ENCODE peak calls at places on chromosomes 11 and 22, in four cellular contexts. W, J, L and S are unnamed samples.

GRCh38 chr22:39658367-39658766 is 87.8 kb downstream of the CACNA1I start:
- DNase-seq in J (no peak), W (no peak), L (no peak), S (no peak)

GRCh38 chr11:126137146-126137545 is 74.3 kb downstream of the RPUSD4 start:
- DNase-seq in L (no peak), J (no peak), W (no peak), S (no peak)

GRCh38 chr22:35400335-35400680 is 368 bp downstream of the MCM5 start:
- DNase-seq in J (no peak), L (peak), W (no peak), S (no peak)

GRCh38 chr11:120835601-120836228 is 188.2 kb upstream of the TBCEL start:
- DNase-seq in J (no peak), W (no peak), L (no peak), S (no peak)

GRCh38 chr11:33844236-33844635 is 47.6 kb downstream of the LMO2 start:
- DNase-seq in L (no peak), J (no peak), W (no peak), S (no peak)

GRCh38 chr11:12421386-12421785 is 44.0 kb downstream of the PARVA start:
- DNase-seq in J (no peak), L (no peak), W (no peak), S (no peak)

GRCh38 chr22:39278040-39278439 is 33.3 kb upstream of the PDGFB start:
- DNase-seq in W (no peak), J (no peak), L (no peak), S (peak)

GRCh38 chr22:29744902-29745301 is 21.9 kb downstream of the ZMAT5 start:
- DNase-seq in W (no peak), L (no peak), J (no peak), S (peak)

GRCh38 chr11:1873048-1873812 is 18.5 kb downstream of the PRR33 start:
- DNase-seq in L (peak), W (no peak), J (no peak), S (no peak)

GRCh38 chr11:109853156-109853776 is 239.9 kb upstream of the ZC3H12C start:
- DNase-seq in J (no peak), L (no peak), W (peak), S (no peak)

GRCh38 chr22:23267225-23268043 is 87.1 kb downstream of the BCR start:
- DNase-seq in J (no peak), W (no peak), L (no peak), S (no peak)

GRCh38 chr11:43150697-43151096 is 161.1 kb upstream of the API5 start:
- DNase-seq in L (no peak), J (no peak), W (no peak), S (no peak)

GRCh38 chr11:128399186-128399585 is 188.2 kb downstream of the ETS1 start:
- DNase-seq in W (no peak), J (no peak), L (no peak), S (peak)

GRCh38 chr11:62444271-62444833 is 25.5 kb downstream of the SCGB1A1 start:
- DNase-seq in W (no peak), J (no peak), L (peak), S (peak)

GRCh38 chr11:117934526-117935307 is 5.5 kb upstream of the TMPRSS13 start:
- DNase-seq in L (no peak), W (no peak), J (no peak), S (no peak)

GRCh38 chr11:35302388-35302787 is 117.0 kb downstream of the SLC1A2 start:
- DNase-seq in W (no peak), L (no peak), J (no peak), S (no peak)

GRCh38 chr11:18203723-18204122 is 31.1 kb downstream of the MRGPRX4 start:
- DNase-seq in L (no peak), J (no peak), W (peak), S (no peak)

GRCh38 chr11:104823638-104824037 is 74.6 kb downstream of the CASP12 start:
- DNase-seq in L (no peak), J (no peak), W (no peak), S (no peak)

GRCh38 chr11:86519064-86519911 is 144.6 kb downstream of the CCDC81 start:
- DNase-seq in J (no peak), W (no peak), L (no peak), S (no peak)

GRCh38 chr11:132719684-132720083 is 812.6 kb downstream of the OPCML start:
- DNase-seq in W (no peak), L (no peak), J (no peak), S (no peak)

GRCh38 chr11:11534981-11535380 is 86.8 kb downstream of the GALNT18 start:
- DNase-seq in J (no peak), W (no peak), L (peak), S (no peak)

GRCh38 chr22:34814260-34814659 is 251.7 kb upstream of the ISX start:
- DNase-seq in L (no peak), J (no peak), W (no peak), S (no peak)

GRCh38 chr22:42328130-42328821 is 57.8 kb upstream of the TCF20 start:
- DNase-seq in J (no peak), W (no peak), L (no peak), S (no peak)

GRCh38 chr11:87851234-87851633 is 324.0 kb downstream of the RAB38 start:
- DNase-seq in W (no peak), J (no peak), L (no peak), S (no peak)

GRCh38 chr11:74024630-74025029 is 15.7 kb upstream of the UCP3 start:
- DNase-seq in J (no peak), W (no peak), L (no peak), S (peak)

GRCh38 chr11:110833033-110833484 is 120.8 kb upstream of the ARHGAP20 start:
- DNase-seq in L (no peak), J (no peak), W (no peak), S (no peak)

DNA sequence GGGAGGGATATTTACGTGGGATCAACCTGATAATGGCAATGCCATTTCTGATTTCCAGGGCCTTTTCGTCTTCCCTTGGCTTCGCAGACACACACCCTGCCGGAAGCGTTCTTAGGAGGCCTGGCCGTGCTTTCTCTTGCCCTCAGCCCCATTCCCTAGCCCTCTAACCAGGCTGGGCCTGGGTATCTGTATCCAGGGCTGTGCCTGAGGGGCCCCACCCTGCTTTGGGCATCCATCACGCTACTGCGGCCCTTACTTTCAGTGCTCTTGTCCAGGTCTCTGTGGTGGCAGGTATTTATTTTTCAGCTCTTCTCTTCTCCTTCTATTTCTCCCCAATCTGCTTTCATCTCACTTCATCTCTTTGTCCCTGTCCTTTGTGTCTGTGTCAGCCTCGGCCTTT is 105.0 kb downstream of the ZBTB16 start:
- DNase-seq in L (no peak), W (no peak), J (no peak), S (no peak)
- TF ChIP-seq POLR2A in L (no peak), W (no peak), J (no peak), S (no peak)

DNA sequence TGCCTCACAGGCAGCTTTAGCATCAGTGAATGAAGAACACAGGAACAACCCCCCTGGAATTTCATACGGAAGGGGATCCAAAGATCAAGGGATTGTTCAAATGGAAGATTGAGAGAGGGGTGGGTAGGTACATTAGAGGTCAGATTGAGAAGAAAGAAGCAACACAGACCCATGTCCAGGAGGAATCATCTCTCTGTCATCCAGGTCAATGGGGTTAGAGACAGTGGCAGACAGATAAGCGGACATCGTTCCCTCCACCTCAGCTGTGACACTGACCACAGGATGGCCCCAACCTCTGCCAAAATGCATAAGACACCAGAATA is 1.9 kb upstream of the NPAS4 start:
- DNase-seq in L (no peak), W (no peak), J (no peak), S (no peak)
- TF ChIP-seq POLR2A in L (no peak), W (no peak), J (no peak), S (no peak)

GRCh38 chr11:77058900-77059299 is 7.9 kb upstream of the CAPN5 start:
- DNase-seq in W (no peak), J (no peak), L (no peak), S (no peak)
- TF ChIP-seq POLR2A in W (no peak), J (no peak), L (no peak), S (no peak)

DNA sequence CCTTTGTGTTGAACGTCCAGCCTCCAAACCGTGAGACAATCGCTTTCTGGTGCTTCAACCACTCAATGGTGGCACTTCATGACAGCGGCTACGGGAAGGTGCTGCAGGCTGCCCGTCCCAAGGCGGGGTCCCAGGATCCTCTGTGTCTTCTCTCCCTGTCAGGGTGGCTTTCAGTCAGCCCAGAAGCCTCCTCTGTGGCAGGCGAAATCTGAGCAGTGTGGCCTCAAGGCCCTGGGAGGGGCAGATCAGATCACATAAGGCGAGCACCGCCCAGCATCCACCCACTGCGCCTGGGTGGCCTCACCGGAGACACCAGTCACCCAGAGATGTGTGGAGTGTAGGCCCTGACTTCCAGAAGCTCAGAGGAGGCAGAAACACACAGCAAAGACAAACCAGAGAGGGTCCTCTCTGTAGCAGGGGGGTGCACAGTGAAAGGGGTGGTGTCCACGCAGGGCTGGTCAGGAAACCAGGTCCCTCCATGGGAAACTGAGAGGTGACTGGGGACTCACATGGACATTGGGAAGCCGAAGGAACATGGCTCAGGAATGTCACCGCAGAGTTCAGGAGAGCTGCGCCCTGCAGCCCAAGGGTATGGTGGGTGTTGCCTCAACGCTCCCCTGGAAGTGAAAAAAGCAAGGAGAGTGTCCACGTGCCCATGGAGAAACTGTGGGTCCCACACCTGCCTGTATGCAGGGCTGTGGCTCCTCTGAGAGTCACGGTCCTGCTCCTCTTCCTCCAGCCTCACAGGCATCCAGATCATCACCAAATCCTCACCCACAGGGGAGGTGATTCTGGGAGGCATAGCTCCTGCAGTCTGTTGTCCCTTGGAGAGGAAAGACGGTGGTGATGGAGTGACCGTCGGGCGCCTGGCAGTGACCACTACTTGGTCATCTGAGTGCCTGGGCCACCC is 1420.7 kb downstream of the TBC1D22A start:
- DNase-seq in J (no peak), L (no peak), W (no peak), S (no peak)
- TF ChIP-seq POLR2A in J (no peak), L (no peak), W (no peak), S (no peak)

DNA sequence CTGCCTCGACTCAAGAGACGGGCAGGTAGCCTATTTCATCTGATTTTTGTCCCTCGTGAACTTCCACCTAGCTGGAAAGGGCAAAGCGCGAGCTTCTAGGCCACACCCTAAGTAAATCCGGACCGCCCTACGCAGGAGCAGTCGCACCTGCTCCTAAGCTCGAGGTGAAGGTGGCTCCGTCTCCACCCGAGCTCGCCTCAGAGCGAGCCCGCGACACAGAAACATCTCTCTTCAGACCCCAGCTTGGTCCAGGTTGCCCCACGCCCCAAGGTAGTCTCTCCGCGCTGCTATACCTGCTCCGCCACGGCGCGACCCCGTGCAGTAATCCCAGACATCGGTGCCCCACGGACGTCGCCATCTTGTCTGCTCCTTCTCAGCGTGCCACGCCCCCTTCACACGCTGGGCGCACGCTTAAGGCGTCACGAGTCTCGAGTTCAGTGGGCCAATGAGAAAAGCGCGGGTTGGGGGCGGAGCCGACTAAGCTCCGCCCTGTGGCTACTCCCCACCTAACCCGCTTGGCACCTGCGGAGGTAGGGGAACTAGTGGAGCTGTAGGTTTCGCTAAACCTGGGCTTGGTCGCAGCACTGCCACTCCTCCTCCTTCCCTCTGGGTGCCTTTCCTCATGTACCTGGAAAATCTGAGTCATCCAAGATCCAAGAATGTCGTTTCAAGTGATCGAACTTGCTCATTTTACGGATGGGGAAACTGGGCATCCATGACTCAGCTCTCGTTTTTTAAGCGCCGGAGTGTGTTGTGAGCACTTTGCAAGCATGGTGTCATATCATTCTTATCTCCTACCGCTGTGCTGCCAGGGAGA is at the start of gene PISD:
- DNase-seq in W (peak), J (peak), L (peak), S (peak)
- TF ChIP-seq POLR2A in W (peak), J (peak), L (peak), S (peak)

GRCh38 chr11:8288166-8288772 is 24.6 kb upstream of the LMO1 start:
- DNase-seq in W (no peak), L (no peak), J (no peak), S (no peak)

GRCh38 chr11:8288824-8289223 is 25.1 kb upstream of the LMO1 start:
- DNase-seq in J (no peak), L (no peak), W (no peak), S (no peak)

GRCh38 chr11:8290122-8290810 is 26.6 kb upstream of the LMO1 start:
- DNase-seq in J (no peak), L (no peak), W (no peak), S (no peak)

GRCh38 chr11:8287297-8288070 is 23.8 kb upstream of the LMO1 start:
- DNase-seq in J (no peak), L (no peak), W (no peak), S (no peak)

GRCh38 chr11:8289426-8290047 is 25.9 kb upstream of the LMO1 start:
- DNase-seq in J (no peak), W (no peak), L (no peak), S (no peak)
- TF ChIP-seq POLR2A in J (no peak), W (no peak), L (no peak), S (no peak)

DNA sequence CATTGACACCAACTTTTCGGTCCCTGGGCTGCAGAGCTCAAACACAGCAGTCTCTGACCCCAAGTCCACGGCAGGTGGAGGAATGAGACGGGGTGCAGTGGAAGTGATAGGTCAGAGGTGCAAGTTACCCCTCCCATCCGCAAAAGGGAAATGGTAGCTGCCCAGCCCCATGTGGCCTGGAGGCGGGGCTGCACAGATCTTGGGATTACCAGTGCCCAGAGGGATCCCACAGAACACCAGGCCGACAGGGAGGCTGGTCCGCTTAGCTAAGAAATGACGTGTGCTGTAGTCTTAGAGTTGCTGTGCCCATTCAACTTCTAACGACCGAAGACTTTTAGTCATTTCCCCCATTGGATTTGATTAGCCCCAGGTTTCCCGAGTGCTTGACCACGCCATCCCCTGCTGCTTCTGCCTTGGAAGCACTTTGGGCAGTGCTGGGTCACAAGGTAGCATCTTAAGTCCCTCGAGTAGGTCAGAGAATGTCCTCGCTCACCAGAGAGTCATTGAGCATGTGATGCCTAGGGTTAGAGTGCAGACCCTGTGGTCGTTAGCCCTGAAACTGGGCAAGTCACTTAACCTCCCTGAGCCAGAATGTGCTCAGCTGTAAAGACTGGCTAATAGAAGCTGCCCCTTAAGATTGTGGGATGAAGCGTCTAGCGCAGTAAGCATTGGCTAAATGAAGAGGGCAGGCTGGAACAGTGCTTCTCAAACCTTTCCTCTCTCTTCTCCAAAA is 4.3 kb downstream of the PTGDR2 start:
- DNase-seq in L (no peak), J (no peak), W (no peak), S (no peak)
- TF ChIP-seq POLR2A in L (no peak), J (no peak), W (no peak), S (no peak)

GRCh38 chr11:113773416-113774173 is at the start of gene ZW10:
- DNase-seq in L (peak), W (peak), J (peak), S (peak)
- TF ChIP-seq POLR2A in L (no peak), W (peak), J (no peak), S (peak)

GRCh38 chr11:3642071-3642951 is 519 bp upstream of the ART5 start:
- DNase-seq in L (peak), J (peak), W (peak), S (peak)
- TF ChIP-seq POLR2A in L (peak), J (peak), W (no peak), S (peak)